ENCODE peak calls at places on chromosomes 12 and 14, in seven cellular contexts. O, T, B, J, E, H and U are unnamed samples.

GRCh38 chr12:6563448-6564050 is 4.5 kb downstream of the NOP2 start:
- DNase-seq in O (no peak), T (peak), B (peak), J (no peak), E (peak), H (peak), U (no peak)

GRCh38 chr14:95185452-95186392 is 28.4 kb upstream of the DICER1 start:
- DNase-seq in O (peak), T (peak), B (no peak), J (no peak), E (peak), H (no peak), U (no peak)

GRCh38 chr12:42921741-42922511 is 332.4 kb upstream of the PRICKLE1 start:
- DNase-seq in O (no peak), T (no peak), B (no peak), J (no peak), E (no peak), H (no peak), U (no peak)

GRCh38 chr12:4293299-4293941 is 19.9 kb downstream of the CCND2 start:
- DNase-seq in O (no peak), T (no peak), B (no peak), J (no peak), E (no peak), H (no peak), U (no peak)

GRCh38 chr12:95548539-95549391 is 2.5 kb downstream of the USP44 start:
- DNase-seq in O (peak), T (no peak), B (peak), J (no peak), E (peak), H (peak), U (no peak)

GRCh38 chr14:38723277-38723676 is 379.8 kb downstream of the SEC23A start:
- DNase-seq in O (no peak), T (no peak), B (no peak), J (no peak), E (no peak), H (no peak), U (no peak)

GRCh38 chr12:131959641-131960589 is 10.2 kb downstream of the EP400 start:
- DNase-seq in O (no peak), T (no peak), B (no peak), J (no peak), E (peak), H (no peak), U (no peak)

GRCh38 chr12:2160043-2160442 is 107.3 kb downstream of the CACNA1C start:
- DNase-seq in O (no peak), T (no peak), B (no peak), J (no peak), E (no peak), H (no peak), U (no peak)

GRCh38 chr12:48991247-48992050 is 7.7 kb downstream of the DDN start:
- DNase-seq in O (no peak), T (no peak), B (no peak), J (no peak), E (no peak), H (no peak), U (no peak)

GRCh38 chr12:66144796-66145754 is 14.5 kb upstream of the LLPH start:
- DNase-seq in O (peak), T (peak), B (no peak), J (no peak), E (no peak), H (peak), U (no peak)

GRCh38 chr12:62249419-62249818 is 10.8 kb upstream of the USP15 start:
- DNase-seq in O (no peak), T (no peak), B (no peak), J (no peak), E (no peak), H (no peak), U (no peak)

GRCh38 chr14:104291123-104292000 is 153.0 kb downstream of the KIF26A start:
- DNase-seq in O (no peak), T (no peak), B (no peak), J (no peak), E (peak), H (no peak), U (no peak)

GRCh38 chr12:75658286-75658685 is 146.9 kb upstream of the KRR1 start:
- DNase-seq in O (no peak), T (no peak), B (no peak), J (no peak), E (no peak), H (no peak), U (no peak)

GRCh38 chr12:100718212-100718611 is 76.4 kb upstream of the ANO4 start:
- DNase-seq in O (no peak), T (peak), B (no peak), J (no peak), E (no peak), H (no peak), U (no peak)

GRCh38 chr14:77296906-77297305 is 23.8 kb downstream of the POMT2 start:
- DNase-seq in O (no peak), T (no peak), B (no peak), J (no peak), E (no peak), H (no peak), U (no peak)

GRCh38 chr14:76776306-76777251 is 15.3 kb downstream of the VASH1 start:
- DNase-seq in O (peak), T (no peak), B (no peak), J (no peak), E (no peak), H (no peak), U (no peak)

GRCh38 chr12:54053625-54054441 is at the start of gene HOXC4:
- DNase-seq in O (no peak), T (peak), B (no peak), J (no peak), E (peak), H (no peak), U (no peak)

GRCh38 chr12:77161944-77162343 is 96.6 kb upstream of the E2F7 start:
- DNase-seq in O (no peak), T (no peak), B (no peak), J (no peak), E (no peak), H (no peak), U (no peak)

GRCh38 chr14:91867316-91867988 is at the start of gene TC2N:
- DNase-seq in O (no peak), T (no peak), B (peak), J (no peak), E (no peak), H (no peak), U (no peak)

GRCh38 chr12:78149459-78149858 is 318.8 kb downstream of the NAV3 start:
- DNase-seq in O (no peak), T (peak), B (no peak), J (no peak), E (no peak), H (no peak), U (no peak)

GRCh38 chr12:127355061-127355820 is 911.7 kb upstream of the TMEM132C start:
- DNase-seq in O (no peak), T (peak), B (no peak), J (no peak), E (no peak), H (no peak), U (no peak)

GRCh38 chr12:120640840-120641833 is 711 bp downstream of the CABP1 start:
- DNase-seq in O (peak), T (peak), B (peak), J (no peak), E (peak), H (peak), U (no peak)

GRCh38 chr12:119914666-119915065 is 37.5 kb upstream of the CIT start:
- DNase-seq in O (no peak), T (no peak), B (no peak), J (no peak), E (no peak), H (no peak), U (no peak)

GRCh38 chr12:94707892-94708291 is 57.5 kb upstream of the TMCC3 start:
- DNase-seq in O (peak), T (peak), B (no peak), J (no peak), E (peak), H (peak), U (no peak)

GRCh38 chr12:56469007-56469930 is 891 bp downstream of the SPRYD4 start:
- DNase-seq in O (peak), T (no peak), B (no peak), J (no peak), E (peak), H (peak), U (no peak)

GRCh38 chr12:19074700-19075099 is 54.8 kb upstream of the PLEKHA5 start:
- DNase-seq in O (no peak), T (peak), B (no peak), J (no peak), E (no peak), H (no peak), U (no peak)

GRCh38 chr14:100019156-100019882 is 45.9 kb upstream of the EVL start:
- DNase-seq in O (no peak), T (peak), B (no peak), J (peak), E (no peak), H (no peak), U (no peak)

GRCh38 chr12:48296586-48297396 is 53.9 kb downstream of the ZNF641 start:
- DNase-seq in O (peak), T (peak), B (peak), J (peak), E (peak), H (peak), U (peak)

GRCh38 chr14:76846331-76847047 is 20.3 kb downstream of the LRRC74A start:
- DNase-seq in O (no peak), T (no peak), B (no peak), J (no peak), E (no peak), H (no peak), U (no peak)

GRCh38 chr12:104454997-104455396 is 1.8 kb upstream of the CHST11 start:
- DNase-seq in O (no peak), T (peak), B (no peak), J (peak), E (no peak), H (no peak), U (peak)

GRCh38 chr12:126248871-126249403 is 1183.7 kb downstream of the AACS start:
- DNase-seq in O (no peak), T (peak), B (no peak), J (peak), E (no peak), H (no peak), U (peak)

GRCh38 chr12:124454735-124455134 is 112.7 kb downstream of the NCOR2 start:
- DNase-seq in O (no peak), T (peak), B (no peak), J (no peak), E (no peak), H (no peak), U (no peak)

GRCh38 chr12:450438-450837 is 9.3 kb upstream of the B4GALNT3 start:
- DNase-seq in O (no peak), T (no peak), B (no peak), J (no peak), E (no peak), H (no peak), U (no peak)

GRCh38 chr12:78293039-78293686 is 462.5 kb downstream of the NAV3 start:
- DNase-seq in O (no peak), T (peak), B (no peak), J (no peak), E (no peak), H (no peak), U (no peak)

DNA sequence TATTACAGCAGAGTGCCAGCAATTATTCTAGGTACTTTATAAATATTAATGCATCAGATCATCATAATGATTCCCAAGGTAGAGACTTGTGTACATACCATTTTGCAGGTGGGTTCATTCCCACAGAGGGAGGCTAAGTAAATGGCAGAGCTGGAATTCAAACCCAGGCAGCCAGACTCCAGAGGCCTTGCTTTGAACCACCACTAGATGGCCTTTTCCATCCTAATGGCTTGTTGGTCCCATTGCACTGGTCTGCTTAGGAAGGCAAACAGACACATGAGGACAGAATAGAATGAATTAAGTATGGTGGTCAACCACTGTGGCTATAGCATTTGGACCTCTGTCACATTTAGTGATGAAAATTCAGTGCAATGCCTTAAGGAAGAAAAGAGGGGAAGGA is 158.7 kb downstream of the METTL25 start:
- DNase-seq in O (no peak), T (peak), B (no peak), J (no peak), E (no peak), H (no peak), U (no peak)
- TF ChIP-seq CTCF in O (no peak), T (peak), B (no peak), J (peak), E (no peak), H (no peak), U (peak)

GRCh38 chr12:68376901-68377300 is 44.7 kb upstream of the MDM1 start:
- DNase-seq in O (no peak), T (no peak), B (no peak), J (no peak), E (no peak), H (no peak), U (no peak)

GRCh38 chr12:68373836-68374314 is 41.7 kb upstream of the MDM1 start:
- DNase-seq in O (no peak), T (no peak), B (no peak), J (no peak), E (no peak), H (no peak), U (no peak)

GRCh38 chr12:68375701-68376469 is 43.7 kb upstream of the MDM1 start:
- DNase-seq in O (no peak), T (no peak), B (no peak), J (no peak), E (no peak), H (no peak), U (no peak)

GRCh38 chr12:68370667-68371066 is 38.5 kb upstream of the MDM1 start:
- DNase-seq in O (no peak), T (no peak), B (no peak), J (no peak), E (no peak), H (no peak), U (no peak)

GRCh38 chr12:68374315-68374982 is 42.3 kb upstream of the MDM1 start:
- DNase-seq in O (no peak), T (no peak), B (peak), J (no peak), E (no peak), H (no peak), U (no peak)
- H3K4me3 ChIP-seq in O (no peak), T (no peak), B (no peak), J (no peak), E (no peak), H (no peak), U (no peak)

GRCh38 chr12:21439347-21439746 is 1.9 kb downstream of the PYROXD1 start:
- DNase-seq in O (no peak), T (no peak), B (no peak), J (no peak), E (no peak), H (no peak), U (no peak)
- TF ChIP-seq CTCF in O (no peak), T (no peak), B (no peak), J (no peak), E (no peak), H (no peak), U (no peak)

DNA sequence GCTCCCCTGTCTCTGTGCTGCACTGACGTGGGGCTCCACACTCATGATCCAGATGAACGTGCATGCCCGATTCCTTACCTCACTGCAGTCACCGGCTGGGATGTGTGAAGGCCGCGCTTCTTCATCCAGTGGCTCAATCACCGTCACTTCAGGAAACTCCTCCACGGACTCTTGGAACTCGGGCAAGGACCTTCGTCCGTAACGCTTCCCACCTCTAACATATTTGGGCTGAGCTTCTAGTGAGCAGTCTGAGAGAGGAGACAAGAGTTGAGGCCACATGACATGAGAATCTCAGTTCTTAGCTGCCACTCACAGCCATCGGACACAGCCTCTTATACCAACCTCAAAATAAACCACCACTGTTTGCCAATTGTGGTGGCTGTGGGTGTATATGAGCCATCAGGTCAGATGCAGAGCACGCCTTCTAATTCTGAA is 38.3 kb downstream of the NIN start:
- DNase-seq in O (peak), T (no peak), B (no peak), J (no peak), E (no peak), H (no peak), U (no peak)
- H3K4me3 ChIP-seq in O (peak), T (no peak), B (no peak), J (no peak), E (no peak), H (no peak), U (no peak)

GRCh38 chr14:57692671-57693070 is 173.2 kb downstream of the SLC35F4 start:
- DNase-seq in O (no peak), T (peak), B (no peak), J (peak), E (no peak), H (no peak), U (no peak)
- TF ChIP-seq CTCF in O (no peak), T (peak), B (no peak), J (peak), E (no peak), H (no peak), U (peak)

DNA sequence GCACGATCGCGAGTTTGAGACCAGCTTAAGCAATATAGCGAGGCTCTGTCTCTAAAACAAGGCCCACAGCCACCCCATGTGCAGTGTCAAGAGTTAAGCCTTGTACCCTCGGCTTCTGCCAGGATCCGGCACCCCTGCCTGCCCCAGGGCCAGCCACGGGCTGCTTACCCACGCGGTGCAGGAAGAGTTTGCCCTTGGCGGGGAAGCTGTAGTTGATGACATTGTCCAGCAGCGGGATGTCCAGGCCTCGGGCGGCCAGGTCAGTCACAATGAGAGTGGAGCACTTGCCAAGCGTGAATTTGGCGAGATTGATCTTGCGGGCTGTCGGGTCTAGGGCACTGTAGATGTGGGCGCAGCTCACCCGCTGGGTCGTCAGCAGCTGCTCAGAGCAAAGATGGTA is 13.1 kb downstream of the DDX54 start:
- DNase-seq in O (no peak), T (no peak), B (no peak), J (no peak), E (no peak), H (no peak), U (no peak)
- H3K4me3 ChIP-seq in O (no peak), T (no peak), B (no peak), J (no peak), E (no peak), H (no peak), U (no peak)

DNA sequence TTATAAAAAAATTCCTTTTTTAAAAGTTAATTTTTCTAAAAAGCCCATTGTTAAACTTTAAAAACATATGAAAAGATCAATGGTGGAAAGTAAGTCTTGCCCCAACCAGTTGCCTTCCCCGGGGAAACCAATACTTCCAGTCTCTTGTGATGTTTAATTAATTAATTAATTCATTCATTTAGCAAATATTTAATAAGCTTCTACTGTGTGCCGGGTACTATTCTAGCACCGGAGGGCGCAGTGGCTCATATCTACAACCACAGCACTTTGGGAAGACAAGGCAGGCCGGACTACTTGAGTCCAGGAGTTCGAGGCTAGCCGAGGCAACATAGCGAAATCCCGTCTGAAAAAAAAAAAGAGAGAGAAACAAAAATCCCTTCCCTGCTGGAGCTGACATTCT is 87.4 kb downstream of the HECTD4 start:
- DNase-seq in O (no peak), T (peak), B (no peak), J (no peak), E (no peak), H (no peak), U (no peak)
- TF ChIP-seq CTCF in O (no peak), T (peak), B (no peak), J (peak), E (no peak), H (no peak), U (peak)

GRCh38 chr12:30923057-30923456 is 3.5 kb upstream of the TSPAN11 start:
- DNase-seq in O (no peak), T (no peak), B (no peak), J (no peak), E (no peak), H (no peak), U (no peak)

GRCh38 chr12:30928356-30929264 is 2.1 kb downstream of the TSPAN11 start:
- DNase-seq in O (no peak), T (no peak), B (no peak), J (no peak), E (peak), H (no peak), U (no peak)

GRCh38 chr12:30927210-30927576 is 645 bp downstream of the TSPAN11 start:
- DNase-seq in O (no peak), T (no peak), B (no peak), J (no peak), E (no peak), H (no peak), U (no peak)

GRCh38 chr12:30925607-30926242 is 823 bp upstream of the TSPAN11 start:
- DNase-seq in O (no peak), T (no peak), B (no peak), J (no peak), E (no peak), H (no peak), U (no peak)

GRCh38 chr12:30926243-30927209 is at the start of gene TSPAN11:
- DNase-seq in O (peak), T (peak), B (no peak), J (peak), E (peak), H (peak), U (no peak)
- H3K4me3 ChIP-seq in O (peak), T (peak), B (no peak), J (peak), E (peak), H (peak), U (peak)

DNA sequence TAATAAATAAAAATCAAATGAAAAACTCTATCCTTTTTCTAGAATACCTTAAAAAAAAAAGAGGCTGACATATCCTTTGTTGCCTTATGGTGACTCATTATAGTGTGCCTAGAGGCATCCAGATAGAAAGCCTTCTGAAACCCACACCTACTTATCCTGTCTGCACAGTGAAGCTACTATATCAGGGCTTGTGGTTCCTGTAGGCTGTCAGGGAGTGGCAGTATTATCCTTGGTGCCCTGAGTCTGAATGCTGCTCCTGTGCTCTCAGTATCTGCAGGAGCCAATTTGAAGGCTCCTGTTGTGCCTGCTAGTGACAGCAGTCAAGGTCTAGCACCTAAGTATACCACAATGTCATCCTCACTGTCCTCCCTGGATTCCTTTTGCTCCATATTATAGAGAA is 168.4 kb upstream of the AVPR1A start:
- DNase-seq in O (no peak), T (no peak), B (no peak), J (no peak), E (no peak), H (no peak), U (no peak)
- TF ChIP-seq CTCF in O (no peak), T (no peak), B (no peak), J (peak), E (no peak), H (no peak), U (peak)

DNA sequence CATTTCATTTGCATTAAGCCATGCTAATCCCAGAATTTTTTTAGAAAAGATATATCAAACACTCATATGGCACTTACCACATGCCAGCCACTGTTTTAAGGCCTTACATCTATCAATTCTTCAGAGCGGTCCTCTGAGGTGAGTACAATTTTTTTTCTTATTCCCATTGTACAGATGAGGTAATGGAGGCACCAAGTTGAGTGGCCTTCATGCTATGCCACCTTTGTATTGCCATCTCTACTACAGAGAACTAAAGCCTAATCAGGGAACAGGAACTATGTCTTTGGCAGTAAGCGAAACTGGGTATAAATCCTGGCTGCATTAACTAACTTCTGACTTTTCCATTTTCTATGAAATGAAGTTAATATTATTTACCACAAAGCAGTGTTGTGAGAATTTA is 27.1 kb downstream of the SLC38A4 start:
- DNase-seq in O (no peak), T (no peak), B (no peak), J (no peak), E (no peak), H (no peak), U (no peak)
- H3K4me3 ChIP-seq in O (no peak), T (no peak), B (no peak), J (no peak), E (no peak), H (no peak), U (no peak)